ENCODE peak calls at places on chromosomes 16 and 17, in five cellular contexts. One of them, this sample, is unnamed.
A peak's percentile ranks its signal among the peaks of the same experiment; 100 is the strongest.

GRCh38 chr17:35705230-35705629 is 26.2 kb upstream of the RASL10B start:
- DNase-seq in HEK293T: no peak
- DNase-seq in H1: no peak
- DNase-seq in GM12878: no peak
- DNase-seq in NT2/D1: no peak
- DNase-seq in this sample: no peak

GRCh38 chr17:61635913-61636432 is 45.0 kb upstream of the NACA2 start:
- DNase-seq in HEK293T: peak; percentile 39
- DNase-seq in H1: no peak
- DNase-seq in GM12878: peak; percentile 35
- DNase-seq in NT2/D1: peak; percentile 33
- DNase-seq in this sample: peak; percentile 62

GRCh38 chr17:40471856-40472732 is 28.8 kb downstream of the IGFBP4 start:
- DNase-seq in HEK293T: no peak
- DNase-seq in H1: no peak
- DNase-seq in GM12878: no peak
- DNase-seq in NT2/D1: no peak
- DNase-seq in this sample: no peak

GRCh38 chr17:49508061-49508865 is 13.2 kb downstream of the NGFR start:
- DNase-seq in HEK293T: no peak
- DNase-seq in H1: peak; percentile 97
- DNase-seq in GM12878: no peak
- DNase-seq in NT2/D1: peak; percentile 94
- DNase-seq in this sample: peak; percentile 69

GRCh38 chr17:63939401-63939800 is 7.3 kb upstream of the CD79B start:
- DNase-seq in HEK293T: no peak
- DNase-seq in H1: no peak
- DNase-seq in GM12878: no peak
- DNase-seq in NT2/D1: no peak
- DNase-seq in this sample: no peak

GRCh38 chr16:81266680-81267095 is 28.2 kb downstream of the BCO1 start:
- DNase-seq in HEK293T: no peak
- DNase-seq in H1: no peak
- DNase-seq in GM12878: no peak
- DNase-seq in NT2/D1: no peak
- DNase-seq in this sample: no peak

GRCh38 chr17:40322417-40323315 is 13.7 kb downstream of the RARA start:
- DNase-seq in HEK293T: no peak
- DNase-seq in H1: no peak
- DNase-seq in GM12878: peak; percentile 88
- DNase-seq in NT2/D1: no peak
- DNase-seq in this sample: peak; percentile 55

GRCh38 chr17:59513934-59514841 is 51.2 kb upstream of the DHX40 start:
- DNase-seq in HEK293T: peak; percentile 55
- DNase-seq in H1: no peak
- DNase-seq in GM12878: no peak
- DNase-seq in NT2/D1: peak; percentile 50
- DNase-seq in this sample: peak; percentile 98

GRCh38 chr17:28177351-28177750 is 134.9 kb downstream of the NLK start:
- DNase-seq in HEK293T: no peak
- DNase-seq in H1: no peak
- DNase-seq in GM12878: no peak
- DNase-seq in NT2/D1: no peak
- DNase-seq in this sample: no peak

GRCh38 chr16:1258906-1259759 is 3.3 kb downstream of the TPSD1 start:
- DNase-seq in HEK293T: no peak
- DNase-seq in H1: no peak
- DNase-seq in GM12878: no peak
- DNase-seq in NT2/D1: no peak
- DNase-seq in this sample: no peak

GRCh38 chr17:69717214-69717613 is 302.7 kb downstream of the MAP2K6 start:
- DNase-seq in HEK293T: no peak
- DNase-seq in H1: no peak
- DNase-seq in GM12878: no peak
- DNase-seq in NT2/D1: no peak
- DNase-seq in this sample: no peak

GRCh38 chr16:69276143-69277115 is 34.7 kb upstream of the VPS4A start:
- DNase-seq in HEK293T: no peak
- DNase-seq in H1: no peak
- DNase-seq in GM12878: no peak
- DNase-seq in NT2/D1: no peak
- DNase-seq in this sample: no peak

GRCh38 chr17:7856081-7856791 is 1.1 kb downstream of the NAA38 start:
- DNase-seq in HEK293T: no peak
- DNase-seq in H1: no peak
- DNase-seq in GM12878: no peak
- DNase-seq in NT2/D1: no peak
- DNase-seq in this sample: no peak

GRCh38 chr17:79777166-79777843 is 643 bp upstream of the CBX2 start:
- DNase-seq in HEK293T: no peak
- DNase-seq in H1: no peak
- DNase-seq in GM12878: no peak
- DNase-seq in NT2/D1: peak; percentile 49
- DNase-seq in this sample: peak; percentile 46

GRCh38 chr16:2673066-2673999 is 9.0 kb upstream of the KCTD5 start:
- DNase-seq in HEK293T: peak; percentile 96
- DNase-seq in H1: peak; percentile 71
- DNase-seq in GM12878: peak; percentile 54
- DNase-seq in NT2/D1: peak; percentile 87
- DNase-seq in this sample: peak; percentile 86

GRCh38 chr16:80591071-80591935 is 50.5 kb downstream of the DYNLRB2 start:
- DNase-seq in HEK293T: no peak
- DNase-seq in H1: no peak
- DNase-seq in GM12878: no peak
- DNase-seq in NT2/D1: no peak
- DNase-seq in this sample: no peak

GRCh38 chr16:745739-746138 is 4.9 kb upstream of the CIAO3 start:
- DNase-seq in HEK293T: peak; percentile 70
- DNase-seq in H1: no peak
- DNase-seq in GM12878: no peak
- DNase-seq in NT2/D1: peak; percentile 57
- DNase-seq in this sample: no peak

GRCh38 chr16:54163197-54163843 is 123.3 kb downstream of the IRX3 start:
- DNase-seq in HEK293T: no peak
- DNase-seq in H1: no peak
- DNase-seq in GM12878: no peak
- DNase-seq in NT2/D1: no peak
- DNase-seq in this sample: no peak

GRCh38 chr17:4944554-4945175 is 3.7 kb downstream of the PFN1 start:
- DNase-seq in HEK293T: no peak
- DNase-seq in H1: no peak
- DNase-seq in GM12878: no peak
- DNase-seq in NT2/D1: no peak
- DNase-seq in this sample: no peak

GRCh38 chr16:3065742-3066439 is 451 bp downstream of the IL32 start:
- DNase-seq in HEK293T: no peak
- DNase-seq in H1: no peak
- DNase-seq in GM12878: no peak
- DNase-seq in NT2/D1: no peak
- DNase-seq in this sample: no peak

GRCh38 chr16:583470-583814 is 6.4 kb upstream of the RAB40C start:
- DNase-seq in HEK293T: no peak
- DNase-seq in H1: no peak
- DNase-seq in GM12878: no peak
- DNase-seq in NT2/D1: no peak
- DNase-seq in this sample: no peak

GRCh38 chr17:47801906-47802305 is 19.7 kb downstream of the OSBPL7 start:
- DNase-seq in HEK293T: no peak
- DNase-seq in H1: no peak
- DNase-seq in GM12878: no peak
- DNase-seq in NT2/D1: no peak
- DNase-seq in this sample: no peak

GRCh38 chr16:11356573-11357331 is 11.5 kb downstream of the RMI2 start:
- DNase-seq in HEK293T: peak; percentile 70
- DNase-seq in H1: peak; percentile 36
- DNase-seq in GM12878: no peak
- DNase-seq in NT2/D1: peak; percentile 55
- DNase-seq in this sample: peak; percentile 81

GRCh38 chr16:54033747-54034146 is 252.8 kb downstream of the IRX3 start:
- DNase-seq in HEK293T: no peak
- DNase-seq in H1: no peak
- DNase-seq in GM12878: no peak
- DNase-seq in NT2/D1: no peak
- DNase-seq in this sample: no peak

GRCh38 chr17:8574687-8575086 is 55.8 kb downstream of the MYH10 start:
- DNase-seq in HEK293T: no peak
- DNase-seq in H1: no peak
- DNase-seq in GM12878: no peak
- DNase-seq in NT2/D1: no peak
- DNase-seq in this sample: peak; percentile 10

GRCh38 chr17:35537569-35538209 is at the start of gene SLFN12L:
- DNase-seq in HEK293T: no peak
- DNase-seq in H1: no peak
- DNase-seq in GM12878: no peak
- DNase-seq in NT2/D1: no peak
- DNase-seq in this sample: no peak

GRCh38 chr17:54172654-54173316 is 350.1 kb downstream of the KIF2B start:
- DNase-seq in HEK293T: no peak
- DNase-seq in H1: peak; percentile 15
- DNase-seq in GM12878: no peak
- DNase-seq in NT2/D1: peak; percentile 27
- DNase-seq in this sample: peak; percentile 18

GRCh38 chr16:29007865-29008593 is 23.2 kb downstream of the LAT start:
- DNase-seq in HEK293T: peak; percentile 3
- DNase-seq in H1: no peak
- DNase-seq in GM12878: no peak
- DNase-seq in NT2/D1: no peak
- DNase-seq in this sample: no peak

GRCh38 chr16:19105891-19106624 is 7.7 kb upstream of the ITPRIPL2 start:
- DNase-seq in HEK293T: no peak
- DNase-seq in H1: no peak
- DNase-seq in GM12878: no peak
- DNase-seq in NT2/D1: no peak
- DNase-seq in this sample: no peak

GRCh38 chr16:19130852-19131808 is 17.4 kb downstream of the ITPRIPL2 start:
- DNase-seq in HEK293T: no peak
- DNase-seq in H1: no peak
- DNase-seq in GM12878: no peak
- DNase-seq in NT2/D1: no peak
- DNase-seq in this sample: no peak

GRCh38 chr16:87688876-87689815 is 76.6 kb downstream of the KLHDC4 start:
- DNase-seq in HEK293T: no peak
- DNase-seq in H1: no peak
- DNase-seq in GM12878: no peak
- DNase-seq in NT2/D1: no peak
- DNase-seq in this sample: no peak
- TF ChIP-seq SUZ12 in HEK293T: no peak
- TF ChIP-seq SUZ12 in H1: no peak
- TF ChIP-seq SUZ12 in GM12878: no peak
- TF ChIP-seq SUZ12 in NT2/D1: no peak
- TF ChIP-seq SUZ12 in this sample: no peak

GRCh38 chr16:73432794-73433455 is 385.0 kb upstream of the ZFHX3 start:
- DNase-seq in HEK293T: no peak
- DNase-seq in H1: no peak
- DNase-seq in GM12878: no peak
- DNase-seq in NT2/D1: no peak
- DNase-seq in this sample: no peak
- TF ChIP-seq SUZ12 in HEK293T: no peak
- TF ChIP-seq SUZ12 in H1: no peak
- TF ChIP-seq SUZ12 in GM12878: no peak
- TF ChIP-seq SUZ12 in NT2/D1: no peak
- TF ChIP-seq SUZ12 in this sample: no peak

DNA sequence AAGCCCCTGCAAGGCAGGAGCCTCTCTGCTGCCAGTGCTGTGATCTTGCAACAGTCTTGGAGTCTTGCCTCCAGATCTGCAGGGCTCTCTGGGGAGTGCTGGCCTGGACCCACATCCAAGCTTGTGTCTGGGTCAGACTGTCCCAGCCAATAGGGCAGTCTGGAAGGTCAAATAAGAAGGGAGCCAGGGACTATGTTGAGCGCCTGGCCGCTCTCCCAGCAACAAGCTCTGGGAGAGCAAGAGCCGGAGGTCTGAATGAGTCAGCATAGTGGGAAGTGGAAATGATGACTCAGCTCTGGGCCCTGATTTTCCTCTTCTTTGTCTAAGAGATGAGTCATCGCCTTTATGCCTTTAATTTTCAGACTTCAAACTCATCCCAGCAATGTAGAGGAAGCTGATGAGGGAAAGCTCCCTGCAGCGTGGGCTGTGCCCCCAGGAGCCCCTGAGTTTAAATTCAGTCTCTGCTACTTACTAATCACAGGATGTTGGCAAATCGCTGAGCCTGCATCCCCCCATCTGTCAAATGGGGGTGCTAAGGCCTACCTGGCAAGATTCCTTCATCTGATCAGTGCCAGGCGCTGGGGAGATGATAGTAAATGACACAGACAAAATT is 43.6 kb upstream of the HAPSTR1 start:
- DNase-seq in HEK293T: peak; percentile 66
- DNase-seq in H1: peak; percentile 73
- DNase-seq in GM12878: peak; percentile 62
- DNase-seq in NT2/D1: peak; percentile 87
- DNase-seq in this sample: peak; percentile 97
- TF ChIP-seq SUZ12 in HEK293T: no peak
- TF ChIP-seq SUZ12 in H1: no peak
- TF ChIP-seq SUZ12 in GM12878: no peak
- TF ChIP-seq SUZ12 in NT2/D1: no peak
- TF ChIP-seq SUZ12 in this sample: no peak

GRCh38 chr17:71081666-71082065 is 912.3 kb downstream of the KCNJ2 start:
- DNase-seq in HEK293T: no peak
- DNase-seq in H1: no peak
- DNase-seq in GM12878: no peak
- DNase-seq in NT2/D1: no peak
- DNase-seq in this sample: no peak

GRCh38 chr17:71084219-71084618 is 914.9 kb downstream of the KCNJ2 start:
- DNase-seq in HEK293T: peak; percentile 53
- DNase-seq in H1: no peak
- DNase-seq in GM12878: no peak
- DNase-seq in NT2/D1: peak; percentile 35
- DNase-seq in this sample: peak; percentile 26

GRCh38 chr17:71080937-71081336 is 911.6 kb downstream of the KCNJ2 start:
- DNase-seq in HEK293T: no peak
- DNase-seq in H1: no peak
- DNase-seq in GM12878: no peak
- DNase-seq in NT2/D1: no peak
- DNase-seq in this sample: no peak

GRCh38 chr17:71084838-71085237 is 915.5 kb downstream of the KCNJ2 start:
- DNase-seq in HEK293T: no peak
- DNase-seq in H1: no peak
- DNase-seq in GM12878: no peak
- DNase-seq in NT2/D1: no peak
- DNase-seq in this sample: no peak

GRCh38 chr17:71085238-71086033 is 916.1 kb downstream of the KCNJ2 start:
- DNase-seq in HEK293T: peak; percentile 35
- DNase-seq in H1: no peak
- DNase-seq in GM12878: no peak
- DNase-seq in NT2/D1: peak; percentile 61
- DNase-seq in this sample: peak; percentile 48
- TF ChIP-seq SUZ12 in HEK293T: no peak
- TF ChIP-seq SUZ12 in H1: no peak
- TF ChIP-seq SUZ12 in GM12878: no peak
- TF ChIP-seq SUZ12 in NT2/D1: no peak
- TF ChIP-seq SUZ12 in this sample: no peak

GRCh38 chr16:84184775-84185174 is 2.1 kb downstream of the TAF1C start:
- DNase-seq in HEK293T: no peak
- DNase-seq in H1: no peak
- DNase-seq in GM12878: no peak
- DNase-seq in NT2/D1: no peak
- DNase-seq in this sample: no peak
- TF ChIP-seq SUZ12 in HEK293T: no peak
- TF ChIP-seq SUZ12 in H1: no peak
- TF ChIP-seq SUZ12 in GM12878: no peak
- TF ChIP-seq SUZ12 in NT2/D1: no peak
- TF ChIP-seq SUZ12 in this sample: no peak

This sample was measured in HepG2.